ENCODE peak calls at places on chromosomes 6 and 20, in ten cellular contexts. One of them, this sample, is unnamed.
A peak's percentile ranks its signal among the peaks of the same experiment; 100 is the strongest.

GRCh38 chr6:147207851-147208754 is 3.9 kb downstream of the STXBP5 start:
- DNase-seq in aorta: no peak
- DNase-seq in H7: no peak
- DNase-seq in neural crest cell: no peak
- DNase-seq in RPMI8226: no peak
- DNase-seq in activated CD4-positive, alpha-beta T cell treated with anti-CD3 and anti-CD28 coated beads, Interleukin-2, amount 50 U/mL, for 1 hour: no peak
- DNase-seq in astrocyte: peak; percentile 18
- DNase-seq in vagina: no peak
- DNase-seq in stimulated activated CD4-positive, alpha-beta T cell treated with anti-CD3 and anti-CD28 coated beads, Interleukin-2, amount 100 ng/mL, for 48 hours: no peak
- DNase-seq in hepatocyte: no peak
- DNase-seq in this sample: no peak

GRCh38 chr6:33799714-33800113 is 4.1 kb downstream of the MLN start:
- DNase-seq in aorta: no peak
- DNase-seq in H7: no peak
- DNase-seq in neural crest cell: no peak
- DNase-seq in RPMI8226: no peak
- DNase-seq in activated CD4-positive, alpha-beta T cell treated with anti-CD3 and anti-CD28 coated beads, Interleukin-2, amount 50 U/mL, for 1 hour: no peak
- DNase-seq in astrocyte: no peak
- DNase-seq in vagina: no peak
- DNase-seq in stimulated activated CD4-positive, alpha-beta T cell treated with anti-CD3 and anti-CD28 coated beads, Interleukin-2, amount 100 ng/mL, for 48 hours: no peak
- DNase-seq in hepatocyte: no peak
- DNase-seq in this sample: no peak

GRCh38 chr6:137820425-137820824 is 46.6 kb upstream of the TNFAIP3 start:
- DNase-seq in aorta: no peak
- DNase-seq in H7: no peak
- DNase-seq in neural crest cell: no peak
- DNase-seq in RPMI8226: no peak
- DNase-seq in activated CD4-positive, alpha-beta T cell treated with anti-CD3 and anti-CD28 coated beads, Interleukin-2, amount 50 U/mL, for 1 hour: no peak
- DNase-seq in astrocyte: no peak
- DNase-seq in vagina: no peak
- DNase-seq in stimulated activated CD4-positive, alpha-beta T cell treated with anti-CD3 and anti-CD28 coated beads, Interleukin-2, amount 100 ng/mL, for 48 hours: no peak
- DNase-seq in hepatocyte: no peak
- DNase-seq in this sample: no peak

GRCh38 chr20:63973636-63974401 is 4.1 kb upstream of the ZNF512B start:
- DNase-seq in aorta: peak; percentile 93
- DNase-seq in H7: peak; percentile 97
- DNase-seq in neural crest cell: peak; percentile 92
- DNase-seq in RPMI8226: peak; percentile 87
- DNase-seq in activated CD4-positive, alpha-beta T cell treated with anti-CD3 and anti-CD28 coated beads, Interleukin-2, amount 50 U/mL, for 1 hour: peak; percentile 79
- DNase-seq in astrocyte: peak; percentile 50
- DNase-seq in vagina: no peak
- DNase-seq in stimulated activated CD4-positive, alpha-beta T cell treated with anti-CD3 and anti-CD28 coated beads, Interleukin-2, amount 100 ng/mL, for 48 hours: peak; percentile 76
- DNase-seq in hepatocyte: peak; percentile 95
- DNase-seq in this sample: peak; percentile 94

GRCh38 chr6:129628101-129628815 is 81.7 kb downstream of the ARHGAP18 start:
- DNase-seq in aorta: no peak
- DNase-seq in H7: no peak
- DNase-seq in neural crest cell: no peak
- DNase-seq in RPMI8226: no peak
- DNase-seq in activated CD4-positive, alpha-beta T cell treated with anti-CD3 and anti-CD28 coated beads, Interleukin-2, amount 50 U/mL, for 1 hour: no peak
- DNase-seq in astrocyte: no peak
- DNase-seq in vagina: no peak
- DNase-seq in stimulated activated CD4-positive, alpha-beta T cell treated with anti-CD3 and anti-CD28 coated beads, Interleukin-2, amount 100 ng/mL, for 48 hours: no peak
- DNase-seq in hepatocyte: no peak
- DNase-seq in this sample: no peak

GRCh38 chr6:41723936-41724637 is 11.3 kb downstream of the TFEB start:
- DNase-seq in aorta: no peak
- DNase-seq in H7: no peak
- DNase-seq in neural crest cell: no peak
- DNase-seq in RPMI8226: no peak
- DNase-seq in activated CD4-positive, alpha-beta T cell treated with anti-CD3 and anti-CD28 coated beads, Interleukin-2, amount 50 U/mL, for 1 hour: no peak
- DNase-seq in astrocyte: no peak
- DNase-seq in vagina: no peak
- DNase-seq in stimulated activated CD4-positive, alpha-beta T cell treated with anti-CD3 and anti-CD28 coated beads, Interleukin-2, amount 100 ng/mL, for 48 hours: no peak
- DNase-seq in hepatocyte: peak; percentile 41
- DNase-seq in this sample: no peak

GRCh38 chr20:18739785-18740184 is 73.8 kb upstream of the SCP2D1 start:
- DNase-seq in aorta: no peak
- DNase-seq in H7: peak; percentile 56
- DNase-seq in neural crest cell: no peak
- DNase-seq in RPMI8226: no peak
- DNase-seq in activated CD4-positive, alpha-beta T cell treated with anti-CD3 and anti-CD28 coated beads, Interleukin-2, amount 50 U/mL, for 1 hour: no peak
- DNase-seq in astrocyte: peak; percentile 66
- DNase-seq in vagina: no peak
- DNase-seq in stimulated activated CD4-positive, alpha-beta T cell treated with anti-CD3 and anti-CD28 coated beads, Interleukin-2, amount 100 ng/mL, for 48 hours: no peak
- DNase-seq in hepatocyte: peak; percentile 63
- DNase-seq in this sample: peak; percentile 48

GRCh38 chr6:134724653-134725340 is 225.1 kb downstream of the ALDH8A1 start:
- DNase-seq in aorta: peak; percentile 55
- DNase-seq in H7: no peak
- DNase-seq in neural crest cell: no peak
- DNase-seq in RPMI8226: no peak
- DNase-seq in activated CD4-positive, alpha-beta T cell treated with anti-CD3 and anti-CD28 coated beads, Interleukin-2, amount 50 U/mL, for 1 hour: no peak
- DNase-seq in astrocyte: peak; percentile 68
- DNase-seq in vagina: no peak
- DNase-seq in stimulated activated CD4-positive, alpha-beta T cell treated with anti-CD3 and anti-CD28 coated beads, Interleukin-2, amount 100 ng/mL, for 48 hours: no peak
- DNase-seq in hepatocyte: no peak
- DNase-seq in this sample: no peak

GRCh38 chr6:37279366-37280134 is 21.6 kb upstream of the TMEM217 start:
- DNase-seq in aorta: no peak
- DNase-seq in H7: no peak
- DNase-seq in neural crest cell: no peak
- DNase-seq in RPMI8226: no peak
- DNase-seq in activated CD4-positive, alpha-beta T cell treated with anti-CD3 and anti-CD28 coated beads, Interleukin-2, amount 50 U/mL, for 1 hour: no peak
- DNase-seq in astrocyte: peak; percentile 12
- DNase-seq in vagina: no peak
- DNase-seq in stimulated activated CD4-positive, alpha-beta T cell treated with anti-CD3 and anti-CD28 coated beads, Interleukin-2, amount 100 ng/mL, for 48 hours: no peak
- DNase-seq in hepatocyte: no peak
- DNase-seq in this sample: no peak

GRCh38 chr6:110590821-110591351 is 114.5 kb upstream of the SLC22A16 start:
- DNase-seq in aorta: no peak
- DNase-seq in H7: no peak
- DNase-seq in neural crest cell: no peak
- DNase-seq in RPMI8226: no peak
- DNase-seq in activated CD4-positive, alpha-beta T cell treated with anti-CD3 and anti-CD28 coated beads, Interleukin-2, amount 50 U/mL, for 1 hour: no peak
- DNase-seq in astrocyte: peak; percentile 66
- DNase-seq in vagina: no peak
- DNase-seq in stimulated activated CD4-positive, alpha-beta T cell treated with anti-CD3 and anti-CD28 coated beads, Interleukin-2, amount 100 ng/mL, for 48 hours: peak; percentile 13
- DNase-seq in hepatocyte: no peak
- DNase-seq in this sample: no peak